ENCODE peak calls at places on chromosomes 6 and 20, in four cellular contexts. One of them, this sample, is unnamed.

GRCh38 chr20:57317789-57318371 is 11.7 kb upstream of the SPO11 start:
- DNase-seq in fibroblast of lung: no peak
- DNase-seq in mucosa of descending colon: no peak
- DNase-seq in heart right ventricle: no peak
- DNase-seq in this sample: no peak

GRCh38 chr6:126188271-126188909 is 151.5 kb upstream of the CENPW start:
- DNase-seq in fibroblast of lung: peak; percentile 80
- DNase-seq in mucosa of descending colon: no peak
- DNase-seq in heart right ventricle: no peak
- DNase-seq in this sample: no peak

GRCh38 chr6:7445076-7445475 is 55.5 kb downstream of the RIOK1 start:
- DNase-seq in fibroblast of lung: peak; percentile 34
- DNase-seq in mucosa of descending colon: no peak
- DNase-seq in heart right ventricle: no peak
- DNase-seq in this sample: no peak

GRCh38 chr20:37240337-37241055 is 21.1 kb downstream of the GHRH start:
- DNase-seq in fibroblast of lung: peak; percentile 16
- DNase-seq in mucosa of descending colon: no peak
- DNase-seq in heart right ventricle: no peak
- DNase-seq in this sample: no peak

GRCh38 chr6:14621518-14621917 is 503.9 kb downstream of the CD83 start:
- DNase-seq in fibroblast of lung: no peak
- DNase-seq in mucosa of descending colon: no peak
- DNase-seq in heart right ventricle: no peak
- DNase-seq in this sample: no peak

GRCh38 chr6:105022416-105022815 is 65.5 kb downstream of the LIN28B start:
- DNase-seq in fibroblast of lung: no peak
- DNase-seq in mucosa of descending colon: no peak
- DNase-seq in heart right ventricle: no peak
- DNase-seq in this sample: no peak

GRCh38 chr6:72813807-72814596 is 192.1 kb downstream of the KCNQ5 start:
- DNase-seq in fibroblast of lung: no peak
- DNase-seq in mucosa of descending colon: no peak
- DNase-seq in heart right ventricle: no peak
- DNase-seq in this sample: no peak

GRCh38 chr6:45072673-45073072 is 255.5 kb upstream of the RUNX2 start:
- DNase-seq in fibroblast of lung: peak; percentile 21
- DNase-seq in mucosa of descending colon: no peak
- DNase-seq in heart right ventricle: no peak
- DNase-seq in this sample: no peak

GRCh38 chr6:159151266-159151855 is 17.8 kb upstream of the FNDC1 start:
- DNase-seq in fibroblast of lung: peak; percentile 39
- DNase-seq in mucosa of descending colon: no peak
- DNase-seq in heart right ventricle: no peak
- DNase-seq in this sample: peak; percentile 72

GRCh38 chr6:18395851-18396187 is 8.7 kb downstream of the RNF144B start:
- DNase-seq in fibroblast of lung: peak; percentile 53
- DNase-seq in mucosa of descending colon: no peak
- DNase-seq in heart right ventricle: no peak
- DNase-seq in this sample: no peak

GRCh38 chr6:81749704-81750103 is 2.8 kb downstream of the TENT5A start:
- DNase-seq in fibroblast of lung: peak; percentile 39
- DNase-seq in mucosa of descending colon: no peak
- DNase-seq in heart right ventricle: no peak
- DNase-seq in this sample: no peak

GRCh38 chr6:48560408-48560807 is 449.4 kb upstream of the PTCHD4 start:
- DNase-seq in fibroblast of lung: peak; percentile 48
- DNase-seq in mucosa of descending colon: no peak
- DNase-seq in heart right ventricle: no peak
- DNase-seq in this sample: no peak

GRCh38 chr6:51062166-51062722 is 243.6 kb downstream of the TFAP2B start:
- DNase-seq in fibroblast of lung: no peak
- DNase-seq in mucosa of descending colon: no peak
- DNase-seq in heart right ventricle: no peak
- DNase-seq in this sample: no peak

GRCh38 chr6:24888967-24889366 is 46.8 kb downstream of the RIPOR2 start:
- DNase-seq in fibroblast of lung: no peak
- DNase-seq in mucosa of descending colon: no peak
- DNase-seq in heart right ventricle: no peak
- DNase-seq in this sample: no peak

GRCh38 chr6:101878554-101879276 is 485.2 kb downstream of the GRIK2 start:
- DNase-seq in fibroblast of lung: no peak
- DNase-seq in mucosa of descending colon: no peak
- DNase-seq in heart right ventricle: no peak
- DNase-seq in this sample: no peak

GRCh38 chr20:856361-856775 is 22.9 kb downstream of the FAM110A start:
- DNase-seq in fibroblast of lung: peak; percentile 85
- DNase-seq in mucosa of descending colon: no peak
- DNase-seq in heart right ventricle: no peak
- DNase-seq in this sample: no peak

GRCh38 chr6:150620244-150620643 is 20.6 kb downstream of the PLEKHG1 start:
- DNase-seq in fibroblast of lung: no peak
- DNase-seq in mucosa of descending colon: no peak
- DNase-seq in heart right ventricle: no peak
- DNase-seq in this sample: no peak

GRCh38 chr6:150616581-150616980 is 16.9 kb downstream of the PLEKHG1 start:
- DNase-seq in fibroblast of lung: no peak
- DNase-seq in mucosa of descending colon: no peak
- DNase-seq in heart right ventricle: no peak
- DNase-seq in this sample: no peak

GRCh38 chr6:150615967-150616366 is 16.3 kb downstream of the PLEKHG1 start:
- DNase-seq in fibroblast of lung: no peak
- DNase-seq in mucosa of descending colon: no peak
- DNase-seq in heart right ventricle: no peak
- DNase-seq in this sample: no peak

GRCh38 chr6:150617062-150617461 is 17.4 kb downstream of the PLEKHG1 start:
- DNase-seq in fibroblast of lung: no peak
- DNase-seq in mucosa of descending colon: no peak
- DNase-seq in heart right ventricle: no peak
- DNase-seq in this sample: no peak

GRCh38 chr6:150617496-150618460 is 18.1 kb downstream of the PLEKHG1 start:
- DNase-seq in fibroblast of lung: no peak
- DNase-seq in mucosa of descending colon: no peak
- DNase-seq in heart right ventricle: no peak
- DNase-seq in this sample: no peak
- H3K4me1 ChIP-seq in fibroblast of lung: no peaks in the 10 kb centered on the region
- H3K4me1 ChIP-seq in mucosa of descending colon: peaks cover 26% of the 10 kb centered on the region
- H3K4me1 ChIP-seq in heart right ventricle: peaks cover 46% of the 10 kb centered on the region
- H3K4me1 ChIP-seq in this sample: peaks cover 13% of the 10 kb centered on the region

GRCh38 chr6:154410215-154410614 is 53.6 kb upstream of the IPCEF1 start:
- DNase-seq in fibroblast of lung: no peak
- DNase-seq in mucosa of descending colon: no peak
- DNase-seq in heart right ventricle: no peak
- DNase-seq in this sample: no peak
- H3K4me3 ChIP-seq in fibroblast of lung: peak overlapping the region; percentile 11
- H3K4me3 ChIP-seq in mucosa of descending colon: no peak overlapping the region
- H3K4me3 ChIP-seq in heart right ventricle: no peak overlapping the region
- H3K4me3 ChIP-seq in this sample: no peak overlapping the region

GRCh38 chr6:167698540-167698939 is 128.2 kb upstream of the AFDN start:
- DNase-seq in fibroblast of lung: no peak
- DNase-seq in mucosa of descending colon: no peak
- DNase-seq in heart right ventricle: no peak
- DNase-seq in this sample: no peak
- H3K9me3 ChIP-seq in fibroblast of lung: no peaks in the 10 kb centered on the region
- H3K9me3 ChIP-seq in mucosa of descending colon: no peaks in the 10 kb centered on the region
- H3K9me3 ChIP-seq in heart right ventricle: no peaks in the 10 kb centered on the region
- H3K9me3 ChIP-seq in this sample: no peaks in the 10 kb centered on the region

DNA sequence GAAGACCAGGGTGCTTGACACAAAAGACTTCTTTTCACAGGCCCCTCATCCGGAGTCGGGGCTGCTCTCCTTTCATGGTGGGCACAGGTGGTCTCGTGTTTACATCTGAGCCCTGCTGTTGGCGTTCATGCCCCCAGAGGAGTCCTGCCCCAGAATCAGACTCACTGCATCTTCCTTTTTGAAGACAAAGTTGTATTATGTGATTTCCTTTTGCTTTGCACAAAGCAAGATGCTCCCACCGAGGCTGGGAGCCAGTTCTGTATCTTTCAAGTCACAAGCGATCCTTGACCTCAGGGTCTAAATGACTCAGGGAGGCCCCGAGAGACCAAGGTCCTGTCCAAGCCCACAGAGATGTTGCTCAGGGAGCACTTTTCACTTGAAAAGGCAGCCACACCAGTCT is 330.5 kb downstream of the THBS2 start:
- DNase-seq in fibroblast of lung: no peak
- DNase-seq in mucosa of descending colon: no peak
- DNase-seq in heart right ventricle: no peak
- DNase-seq in this sample: no peak
- H3K4me1 ChIP-seq in fibroblast of lung: no peaks in the 10 kb centered on the region
- H3K4me1 ChIP-seq in mucosa of descending colon: peaks cover 17% of the 10 kb centered on the region
- H3K4me1 ChIP-seq in heart right ventricle: no peaks in the 10 kb centered on the region
- H3K4me1 ChIP-seq in this sample: no peaks in the 10 kb centered on the region

GRCh38 chr6:87066449-87067288 is 28.2 kb downstream of the CGA start:
- DNase-seq in fibroblast of lung: peak; percentile 60
- DNase-seq in mucosa of descending colon: no peak
- DNase-seq in heart right ventricle: no peak
- DNase-seq in this sample: peak; percentile 68
- H3K4me3 ChIP-seq in fibroblast of lung: peak overlapping the region; percentile 14
- H3K4me3 ChIP-seq in mucosa of descending colon: no peak overlapping the region
- H3K4me3 ChIP-seq in heart right ventricle: no peak overlapping the region
- H3K4me3 ChIP-seq in this sample: peak overlapping the region; percentile 9

DNA sequence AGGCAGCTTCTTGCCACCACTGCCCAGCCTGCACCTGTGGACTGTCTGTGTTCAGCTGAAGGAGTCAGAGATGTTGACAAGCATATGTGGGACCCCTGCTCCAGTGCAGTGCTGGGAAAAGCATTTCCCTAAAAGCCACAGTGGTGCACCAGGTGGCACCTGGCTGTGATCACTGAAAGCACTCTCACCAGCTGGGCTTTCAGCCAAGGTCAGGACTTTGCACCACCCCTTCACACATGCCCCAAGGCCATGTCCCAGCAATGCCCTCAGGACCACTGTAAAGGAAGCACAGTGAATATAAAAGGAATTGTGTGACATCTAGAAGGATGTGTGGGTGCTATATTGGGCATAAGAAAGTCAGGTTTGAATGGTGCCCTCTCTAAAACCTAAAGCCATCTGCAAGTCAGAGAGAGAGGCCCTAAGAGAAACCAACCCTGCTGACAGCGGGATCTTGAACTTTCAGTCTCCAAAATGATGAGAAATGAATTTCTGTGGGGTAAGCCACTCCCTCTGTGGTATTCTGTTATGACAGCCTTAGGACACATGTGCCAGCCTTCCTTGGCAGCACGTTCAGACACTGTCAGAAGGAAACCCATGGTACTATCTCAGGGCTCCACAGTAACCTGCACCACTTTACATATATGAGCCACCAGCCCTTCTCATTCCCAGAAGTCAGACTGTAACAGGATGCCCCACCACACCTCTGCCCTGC is 30.7 kb downstream of the CBLN4 start:
- DNase-seq in fibroblast of lung: no peak
- DNase-seq in mucosa of descending colon: no peak
- DNase-seq in heart right ventricle: no peak
- DNase-seq in this sample: no peak
- H3K9me3 ChIP-seq in fibroblast of lung: no peaks in the 10 kb centered on the region
- H3K9me3 ChIP-seq in mucosa of descending colon: no peaks in the 10 kb centered on the region
- H3K9me3 ChIP-seq in heart right ventricle: no peaks in the 10 kb centered on the region
- H3K9me3 ChIP-seq in this sample: no peaks in the 10 kb centered on the region